ENCODE peak calls at places on chromosome 21, in nine cellular contexts. V, G, B, L, D, Z, Y, I and C are unnamed samples.

GRCh38 chr21:44804762-44805161 is 3.1 kb upstream of the UBE2G2 start:
- DNase-seq in Y (no peak), I (no peak), B (no peak), V (no peak), G (no peak), L (no peak), Z (no peak), D (no peak), C (no peak)

GRCh38 chr21:41142051-41142795 is 25.7 kb upstream of the BACE2 start:
- DNase-seq in V (no peak), L (peak; percentile 97), G (no peak), B (no peak), Z (no peak), D (peak; percentile 86), Y (no peak), I (peak; percentile 6), C (no peak)

GRCh38 chr21:41289431-41289830 is 27.2 kb upstream of the FAM3B start:
- DNase-seq in D (peak; percentile 22), Z (no peak), G (no peak), B (no peak), V (no peak), L (no peak), Y (peak; percentile 53), I (no peak), C (no peak)

GRCh38 chr21:39720126-39720778 is 24.7 kb upstream of the IGSF5 start:
- DNase-seq in L (no peak), B (no peak), I (no peak), Y (no peak), D (no peak), Z (no peak), V (no peak), G (no peak), C (no peak)

GRCh38 chr21:46600978-46601377 is 3.9 kb downstream of the S100B start:
- DNase-seq in Z (no peak), I (no peak), L (no peak), B (no peak), G (no peak), D (no peak), V (no peak), Y (no peak), C (no peak)

GRCh38 chr21:45352621-45353125 is 52.3 kb upstream of the COL18A1 start:
- DNase-seq in D (no peak), I (no peak), V (no peak), G (peak; percentile 65), Z (no peak), Y (no peak), L (no peak), B (no peak), C (no peak)

GRCh38 chr21:41141031-41141457 is 26.9 kb upstream of the BACE2 start:
- DNase-seq in I (no peak), L (peak; percentile 70), Y (no peak), V (no peak), G (no peak), D (peak; percentile 39), B (no peak), Z (no peak), C (no peak)

GRCh38 chr21:41148798-41149197 is 19.2 kb upstream of the BACE2 start:
- DNase-seq in I (no peak), Z (no peak), L (no peak), G (no peak), Y (no peak), B (no peak), V (no peak), D (no peak), C (no peak)

GRCh38 chr21:33025106-33025470 is 647 bp upstream of the OLIG2 start:
- DNase-seq in B (peak; percentile 86), D (no peak), L (no peak), Z (peak; percentile 71), V (no peak), I (no peak), G (no peak), Y (no peak), C (no peak)

GRCh38 chr21:45997495-45998275 is 16.1 kb downstream of the COL6A1 start:
- DNase-seq in L (peak; percentile 14), V (no peak), Z (peak; percentile 3), B (no peak), G (peak; percentile 68), Y (no peak), I (no peak), D (no peak), C (peak; percentile 38)

GRCh38 chr21:26572668-26573381 is at the start of gene CYYR1:
- DNase-seq in I (no peak), L (no peak), D (peak; percentile 35), V (no peak), Y (peak; percentile 10), B (no peak), G (peak; percentile 86), Z (peak; percentile 55), C (no peak)

GRCh38 chr21:45537746-45538291 is 4.4 kb downstream of the SLC19A1 start:
- DNase-seq in V (no peak), L (no peak), D (no peak), Z (no peak), G (peak; percentile 37), B (no peak), I (no peak), Y (no peak), C (peak; percentile 34)

GRCh38 chr21:25396135-25396711 is 211.1 kb downstream of the MRPL39 start:
- DNase-seq in I (no peak), D (no peak), Y (no peak), V (no peak), G (no peak), B (no peak), L (no peak), Z (no peak), C (no peak)

GRCh38 chr21:45404726-45405270 is at the start of gene COL18A1:
- DNase-seq in I (no peak), L (no peak), D (peak; percentile 52), Z (peak; percentile 71), B (peak; percentile 28), G (peak; percentile 86), V (peak; percentile 7), Y (peak; percentile 68), C (no peak)

GRCh38 chr21:27362249-27362648 is 395.4 kb upstream of the ADAMTS5 start:
- DNase-seq in L (no peak), D (peak; percentile 26), G (no peak), Y (no peak), B (peak; percentile 2), I (no peak), Z (no peak), V (no peak), C (no peak)

GRCh38 chr21:33384851-33385331 is 18.3 kb upstream of the IFNGR2 start:
- DNase-seq in B (no peak), D (no peak), I (no peak), L (no peak), Z (no peak), V (no peak), G (no peak), Y (no peak), C (no peak)

DNA sequence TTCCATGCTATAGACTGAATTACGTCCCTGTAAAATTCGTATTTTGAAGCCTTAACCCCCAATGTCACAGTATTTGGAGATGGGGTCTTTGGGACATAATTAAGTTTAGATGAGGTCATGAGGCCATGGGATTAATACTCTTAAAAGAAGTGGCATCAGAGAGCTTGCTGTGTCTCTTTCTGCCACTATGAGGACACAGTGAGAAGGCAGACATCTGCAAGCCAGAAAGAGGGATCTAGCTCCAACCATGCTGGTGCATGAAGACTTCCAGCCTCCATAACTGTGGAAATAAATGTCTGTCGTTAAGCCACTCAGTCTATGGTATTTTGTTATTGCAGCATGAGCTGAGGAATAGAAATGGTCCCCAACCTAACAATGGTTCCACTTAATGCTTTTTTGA is 99.0 kb downstream of the LTN1 start:
- DNase-seq in I (no peak), D (no peak), Z (no peak), V (no peak), L (no peak), Y (no peak), G (no peak), B (no peak), C (no peak)
- TF ChIP-seq CTCF in I (no peak), D (no peak), Z (no peak), V (no peak), L (no peak), Y (no peak), G (no peak), B (no peak), C (no peak)

GRCh38 chr21:18832950-18833349 is 429.4 kb upstream of the TMPRSS15 start:
- DNase-seq in D (peak; percentile 39), G (no peak), I (no peak), Z (no peak), B (no peak), L (no peak), V (no peak), Y (no peak), C (no peak)
- TF ChIP-seq CTCF in D (no peak), G (no peak), I (no peak), Z (no peak), B (no peak), L (no peak), V (no peak), Y (no peak), C (no peak)

DNA sequence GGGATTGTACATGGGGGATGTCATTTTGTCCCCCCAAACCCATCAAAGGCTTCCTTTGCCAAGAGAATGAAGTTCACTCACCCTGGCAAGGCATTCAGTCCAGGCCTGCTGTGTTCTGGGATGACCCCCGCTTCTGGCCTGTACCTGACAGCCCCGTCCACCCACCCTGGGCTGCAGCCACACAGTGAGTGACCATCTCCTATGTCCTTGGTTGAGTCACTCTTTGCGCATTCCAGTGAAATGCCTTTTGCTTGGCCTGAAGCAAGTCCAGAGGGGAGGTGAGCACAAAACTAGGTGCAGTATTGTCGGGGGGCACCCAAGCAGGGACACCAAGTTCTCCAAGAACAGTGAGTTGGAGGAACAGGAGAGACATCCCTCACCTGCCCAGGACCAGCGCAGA is 10.2 kb downstream of the TMPRSS3 start:
- DNase-seq in D (no peak), I (no peak), Y (no peak), Z (no peak), L (no peak), G (peak; percentile 22), V (no peak), B (no peak), C (no peak)
- TF ChIP-seq CTCF in D (no peak), I (no peak), Y (no peak), Z (no peak), L (no peak), G (no peak), V (no peak), B (no peak), C (no peak)

GRCh38 chr21:28640326-28640725 is 352.4 kb downstream of the LTN1 start:
- DNase-seq in B (no peak), G (no peak), D (no peak), V (no peak), Z (no peak), Y (no peak), I (no peak), L (no peak), C (no peak)

GRCh38 chr21:28642891-28643290 is 349.8 kb downstream of the LTN1 start:
- DNase-seq in G (no peak), I (no peak), Y (no peak), V (no peak), B (no peak), L (no peak), D (no peak), Z (no peak), C (no peak)

GRCh38 chr21:28639742-28640141 is 352.9 kb downstream of the LTN1 start:
- DNase-seq in L (no peak), G (no peak), D (peak; percentile 57), Y (no peak), Z (no peak), I (no peak), B (no peak), V (no peak), C (no peak)

GRCh38 chr21:28641731-28642130 is 350.9 kb downstream of the LTN1 start:
- DNase-seq in I (no peak), Z (no peak), D (no peak), G (no peak), V (no peak), L (no peak), Y (no peak), B (no peak), C (no peak)

GRCh38 chr21:28644762-28645161 is 347.9 kb downstream of the LTN1 start:
- DNase-seq in D (peak; percentile 82), V (no peak), B (no peak), Z (no peak), G (no peak), L (peak; percentile 35), Y (no peak), I (no peak), C (no peak)
- TF ChIP-seq CTCF in D (peak; percentile 14), V (no peak), B (no peak), Z (no peak), G (no peak), L (no peak), Y (no peak), I (no peak), C (no peak)